ENCODE peak calls at places on chromosomes 6 and 20, in six cellular contexts. One of them, this sample, is unnamed.

GRCh38 chr6:3455121-3455489 is 1.7 kb downstream of the SLC22A23 start:
- DNase-seq in NCI-H1417: peak; percentile 29
- DNase-seq in T-helper 1 cell: peak; percentile 20
- DNase-seq in cardiac fibroblast: peak; percentile 33
- DNase-seq in brain microvascular endothelial cell: no peak
- DNase-seq in GM10248: no peak
- DNase-seq in this sample: no peak

GRCh38 chr20:22924036-22924737 is 110.9 kb upstream of the SSTR4 start:
- DNase-seq in NCI-H1417: no peak
- DNase-seq in T-helper 1 cell: no peak
- DNase-seq in cardiac fibroblast: no peak
- DNase-seq in brain microvascular endothelial cell: no peak
- DNase-seq in GM10248: no peak
- DNase-seq in this sample: no peak

GRCh38 chr6:170429457-170429856 is 122.9 kb downstream of the FAM120B start:
- DNase-seq in NCI-H1417: no peak
- DNase-seq in T-helper 1 cell: no peak
- DNase-seq in cardiac fibroblast: peak; percentile 40
- DNase-seq in brain microvascular endothelial cell: no peak
- DNase-seq in GM10248: no peak
- DNase-seq in this sample: no peak

GRCh38 chr6:13354331-13355042 is 26.1 kb upstream of the TBC1D7 start:
- DNase-seq in NCI-H1417: no peak
- DNase-seq in T-helper 1 cell: no peak
- DNase-seq in cardiac fibroblast: peak; percentile 82
- DNase-seq in brain microvascular endothelial cell: peak; percentile 58
- DNase-seq in GM10248: no peak
- DNase-seq in this sample: no peak

GRCh38 chr20:48405909-48406308 is 421.9 kb downstream of the PREX1 start:
- DNase-seq in NCI-H1417: no peak
- DNase-seq in T-helper 1 cell: no peak
- DNase-seq in cardiac fibroblast: no peak
- DNase-seq in brain microvascular endothelial cell: no peak
- DNase-seq in GM10248: no peak
- DNase-seq in this sample: no peak

GRCh38 chr6:170290306-170291128 is at the start of gene DLL1:
- DNase-seq in NCI-H1417: peak; percentile 87
- DNase-seq in T-helper 1 cell: peak; percentile 27
- DNase-seq in cardiac fibroblast: peak; percentile 44
- DNase-seq in brain microvascular endothelial cell: no peak
- DNase-seq in GM10248: peak; percentile 43
- DNase-seq in this sample: peak; percentile 28

GRCh38 chr6:110541701-110542309 is 65.4 kb upstream of the SLC22A16 start:
- DNase-seq in NCI-H1417: no peak
- DNase-seq in T-helper 1 cell: no peak
- DNase-seq in cardiac fibroblast: no peak
- DNase-seq in brain microvascular endothelial cell: no peak
- DNase-seq in GM10248: no peak
- DNase-seq in this sample: peak; percentile 89

GRCh38 chr6:156174026-156174880 is 602.9 kb upstream of the ARID1B start:
- DNase-seq in NCI-H1417: no peak
- DNase-seq in T-helper 1 cell: no peak
- DNase-seq in cardiac fibroblast: no peak
- DNase-seq in brain microvascular endothelial cell: no peak
- DNase-seq in GM10248: no peak
- DNase-seq in this sample: no peak

GRCh38 chr6:113246186-113246585 is 611.0 kb upstream of the MARCKS start:
- DNase-seq in NCI-H1417: no peak
- DNase-seq in T-helper 1 cell: no peak
- DNase-seq in cardiac fibroblast: no peak
- DNase-seq in brain microvascular endothelial cell: no peak
- DNase-seq in GM10248: no peak
- DNase-seq in this sample: no peak

GRCh38 chr6:67956352-67956751 is 678.7 kb upstream of the ADGRB3 start:
- DNase-seq in NCI-H1417: no peak
- DNase-seq in T-helper 1 cell: no peak
- DNase-seq in cardiac fibroblast: no peak
- DNase-seq in brain microvascular endothelial cell: no peak
- DNase-seq in GM10248: no peak
- DNase-seq in this sample: no peak

GRCh38 chr20:23242104-23242503 is 108.5 kb upstream of the NXT1 start:
- DNase-seq in NCI-H1417: no peak
- DNase-seq in T-helper 1 cell: no peak
- DNase-seq in cardiac fibroblast: no peak
- DNase-seq in brain microvascular endothelial cell: no peak
- DNase-seq in GM10248: no peak
- DNase-seq in this sample: no peak

GRCh38 chr6:43705996-43706395 is 18.4 kb upstream of the MRPS18A start:
- DNase-seq in NCI-H1417: no peak
- DNase-seq in T-helper 1 cell: no peak
- DNase-seq in cardiac fibroblast: peak; percentile 48
- DNase-seq in brain microvascular endothelial cell: peak; percentile 27
- DNase-seq in GM10248: no peak
- DNase-seq in this sample: no peak

GRCh38 chr20:48921883-48922867 is 664 bp downstream of the ARFGEF2 start:
- DNase-seq in NCI-H1417: no peak
- DNase-seq in T-helper 1 cell: no peak
- DNase-seq in cardiac fibroblast: peak; percentile 52
- DNase-seq in brain microvascular endothelial cell: no peak
- DNase-seq in GM10248: no peak
- DNase-seq in this sample: no peak

GRCh38 chr6:113805167-113805835 is 51.8 kb upstream of the MARCKS start:
- DNase-seq in NCI-H1417: no peak
- DNase-seq in T-helper 1 cell: no peak
- DNase-seq in cardiac fibroblast: no peak
- DNase-seq in brain microvascular endothelial cell: no peak
- DNase-seq in GM10248: peak; percentile 67
- DNase-seq in this sample: no peak

GRCh38 chr6:138086573-138087196 is 20.5 kb downstream of the PERP start:
- DNase-seq in NCI-H1417: peak; percentile 85
- DNase-seq in T-helper 1 cell: no peak
- DNase-seq in cardiac fibroblast: no peak
- DNase-seq in brain microvascular endothelial cell: peak; percentile 51
- DNase-seq in GM10248: no peak
- DNase-seq in this sample: no peak

GRCh38 chr6:101259446-101259845 is 134.1 kb upstream of the GRIK2 start:
- DNase-seq in NCI-H1417: no peak
- DNase-seq in T-helper 1 cell: no peak
- DNase-seq in cardiac fibroblast: peak; percentile 8
- DNase-seq in brain microvascular endothelial cell: no peak
- DNase-seq in GM10248: no peak
- DNase-seq in this sample: no peak

GRCh38 chr6:139124887-139125672 is 9.8 kb upstream of the HECA start:
- DNase-seq in NCI-H1417: peak; percentile 14
- DNase-seq in T-helper 1 cell: peak; percentile 56
- DNase-seq in cardiac fibroblast: peak; percentile 87
- DNase-seq in brain microvascular endothelial cell: peak; percentile 62
- DNase-seq in GM10248: peak; percentile 56
- DNase-seq in this sample: no peak

GRCh38 chr6:138647006-138647405 is 126.6 kb upstream of the CCDC28A start:
- DNase-seq in NCI-H1417: no peak
- DNase-seq in T-helper 1 cell: no peak
- DNase-seq in cardiac fibroblast: peak; percentile 91
- DNase-seq in brain microvascular endothelial cell: peak; percentile 12
- DNase-seq in GM10248: no peak
- DNase-seq in this sample: no peak

GRCh38 chr6:77038801-77039200 is 424.5 kb downstream of the HTR1B start:
- DNase-seq in NCI-H1417: no peak
- DNase-seq in T-helper 1 cell: no peak
- DNase-seq in cardiac fibroblast: peak; percentile 50
- DNase-seq in brain microvascular endothelial cell: peak; percentile 46
- DNase-seq in GM10248: no peak
- DNase-seq in this sample: no peak

GRCh38 chr20:35826361-35826760 is 54.5 kb downstream of the PHF20 start:
- DNase-seq in NCI-H1417: no peak
- DNase-seq in T-helper 1 cell: no peak
- DNase-seq in cardiac fibroblast: no peak
- DNase-seq in brain microvascular endothelial cell: no peak
- DNase-seq in GM10248: no peak
- DNase-seq in this sample: no peak

GRCh38 chr20:11799131-11799800 is 118.4 kb upstream of the BTBD3 start:
- DNase-seq in NCI-H1417: peak; percentile 52
- DNase-seq in T-helper 1 cell: no peak
- DNase-seq in cardiac fibroblast: no peak
- DNase-seq in brain microvascular endothelial cell: no peak
- DNase-seq in GM10248: no peak
- DNase-seq in this sample: no peak

GRCh38 chr20:5735845-5736530 is 14.2 kb upstream of the SHLD1 start:
- DNase-seq in NCI-H1417: no peak
- DNase-seq in T-helper 1 cell: no peak
- DNase-seq in cardiac fibroblast: no peak
- DNase-seq in brain microvascular endothelial cell: no peak
- DNase-seq in GM10248: no peak
- DNase-seq in this sample: no peak

GRCh38 chr6:36984581-36985383 is 1.2 kb downstream of the MTCH1 start:
- DNase-seq in NCI-H1417: peak; percentile 37
- DNase-seq in T-helper 1 cell: peak; percentile 48
- DNase-seq in cardiac fibroblast: peak; percentile 75
- DNase-seq in brain microvascular endothelial cell: peak; percentile 64
- DNase-seq in GM10248: no peak
- DNase-seq in this sample: peak; percentile 52

GRCh38 chr6:136786708-136787107 is 5.6 kb downstream of the MAP3K5 start:
- DNase-seq in NCI-H1417: no peak
- DNase-seq in T-helper 1 cell: no peak
- DNase-seq in cardiac fibroblast: no peak
- DNase-seq in brain microvascular endothelial cell: no peak
- DNase-seq in GM10248: no peak
- DNase-seq in this sample: no peak

GRCh38 chr20:44187054-44187762 is at the start of gene JPH2:
- DNase-seq in NCI-H1417: no peak
- DNase-seq in T-helper 1 cell: no peak
- DNase-seq in cardiac fibroblast: peak; percentile 79
- DNase-seq in brain microvascular endothelial cell: peak; percentile 24
- DNase-seq in GM10248: no peak
- DNase-seq in this sample: no peak

GRCh38 chr20:62365814-62366369 is 1.2 kb downstream of the LAMA5 start:
- DNase-seq in NCI-H1417: no peak
- DNase-seq in T-helper 1 cell: no peak
- DNase-seq in cardiac fibroblast: peak; percentile 49
- DNase-seq in brain microvascular endothelial cell: no peak
- DNase-seq in GM10248: no peak
- DNase-seq in this sample: no peak

GRCh38 chr6:71544028-71544427 is 255.4 kb downstream of the OGFRL1 start:
- DNase-seq in NCI-H1417: no peak
- DNase-seq in T-helper 1 cell: no peak
- DNase-seq in cardiac fibroblast: peak; percentile 85
- DNase-seq in brain microvascular endothelial cell: peak; percentile 45
- DNase-seq in GM10248: no peak
- DNase-seq in this sample: no peak

GRCh38 chr20:60054716-60055371 is 96.6 kb downstream of the CDH26 start:
- DNase-seq in NCI-H1417: no peak
- DNase-seq in T-helper 1 cell: no peak
- DNase-seq in cardiac fibroblast: no peak
- DNase-seq in brain microvascular endothelial cell: no peak
- DNase-seq in GM10248: no peak
- DNase-seq in this sample: no peak

GRCh38 chr6:42276008-42276890 is 58.6 kb upstream of the MRPS10 start:
- DNase-seq in NCI-H1417: no peak
- DNase-seq in T-helper 1 cell: no peak
- DNase-seq in cardiac fibroblast: peak; percentile 81
- DNase-seq in brain microvascular endothelial cell: peak; percentile 36
- DNase-seq in GM10248: no peak
- DNase-seq in this sample: no peak

GRCh38 chr6:43170452-43171283 is at the start of gene SRF:
- DNase-seq in NCI-H1417: peak; percentile 98
- DNase-seq in T-helper 1 cell: peak; percentile 96
- DNase-seq in cardiac fibroblast: peak; percentile 99
- DNase-seq in brain microvascular endothelial cell: peak; percentile 100
- DNase-seq in GM10248: peak; percentile 95
- DNase-seq in this sample: peak; percentile 100